ENCODE peak calls at places on chromosome 1, in six cellular contexts. G, Q, K, L, D and T are unnamed samples.

GRCh38 chr1:17615157-17615556 is 75.7 kb downstream of the ARHGEF10L start:
- DNase-seq in L (no peak), K (no peak), Q (no peak), G (no peak), D (no peak), T (no peak)

GRCh38 chr1:232596666-232597303 is 33.1 kb downstream of the SIPA1L2 start:
- DNase-seq in G (no peak), L (no peak), D (no peak), Q (no peak), K (no peak), T (no peak)

GRCh38 chr1:248863011-248863881 is 4.4 kb upstream of the ZNF692 start:
- DNase-seq in K (peak; percentile 90), L (peak; percentile 90), Q (peak; percentile 70), G (peak; percentile 88), D (peak; percentile 84), T (no peak)

GRCh38 chr1:226761322-226761721 is 22.2 kb upstream of the ITPKB start:
- DNase-seq in G (no peak), L (no peak), K (no peak), Q (peak; percentile 76), D (no peak), T (no peak)

GRCh38 chr1:166307261-166308188 is 140.7 kb upstream of the FAM78B start:
- DNase-seq in K (no peak), Q (no peak), L (peak; percentile 50), D (no peak), G (no peak), T (no peak)

GRCh38 chr1:169604781-169605560 is 18.7 kb upstream of the F5 start:
- DNase-seq in K (no peak), L (no peak), D (no peak), G (no peak), Q (no peak), T (no peak)

GRCh38 chr1:42756956-42757891 is 9.6 kb downstream of the P3H1 start:
- DNase-seq in Q (peak; percentile 72), D (peak; percentile 70), K (peak; percentile 75), G (no peak), L (no peak), T (peak; percentile 39)

GRCh38 chr1:33043267-33044090 is 6.8 kb upstream of the AK2 start:
- DNase-seq in K (no peak), G (no peak), L (no peak), D (no peak), Q (no peak), T (no peak)

GRCh38 chr1:227915564-227916553 is 31.9 kb downstream of the WNT9A start:
- DNase-seq in K (no peak), D (no peak), Q (peak; percentile 91), G (no peak), L (no peak), T (no peak)

GRCh38 chr1:228096416-228097332 is 6.5 kb downstream of the C1orf35 start:
- DNase-seq in L (no peak), Q (no peak), K (peak; percentile 37), G (no peak), D (no peak), T (no peak)

GRCh38 chr1:201184734-201185453 is 5.7 kb upstream of the IGFN1 start:
- DNase-seq in Q (peak; percentile 82), K (peak; percentile 79), G (no peak), L (no peak), D (peak; percentile 83), T (peak; percentile 60)

GRCh38 chr1:231091853-231092301 is 51.8 kb upstream of the FAM89A start:
- DNase-seq in G (no peak), Q (peak; percentile 25), K (peak; percentile 90), L (peak; percentile 22), D (peak; percentile 54), T (no peak)

GRCh38 chr1:220013497-220013896 is 32.8 kb downstream of the EPRS1 start:
- DNase-seq in D (peak; percentile 40), Q (peak; percentile 10), K (no peak), L (no peak), G (no peak), T (no peak)

GRCh38 chr1:38213720-38214367 is 167.3 kb upstream of the POU3F1 start:
- DNase-seq in Q (no peak), L (no peak), G (no peak), D (no peak), K (no peak), T (no peak)

GRCh38 chr1:117396074-117396473 is 28.8 kb downstream of the MAN1A2 start:
- DNase-seq in L (no peak), D (no peak), K (no peak), Q (peak; percentile 7), G (no peak), T (no peak)

DNA sequence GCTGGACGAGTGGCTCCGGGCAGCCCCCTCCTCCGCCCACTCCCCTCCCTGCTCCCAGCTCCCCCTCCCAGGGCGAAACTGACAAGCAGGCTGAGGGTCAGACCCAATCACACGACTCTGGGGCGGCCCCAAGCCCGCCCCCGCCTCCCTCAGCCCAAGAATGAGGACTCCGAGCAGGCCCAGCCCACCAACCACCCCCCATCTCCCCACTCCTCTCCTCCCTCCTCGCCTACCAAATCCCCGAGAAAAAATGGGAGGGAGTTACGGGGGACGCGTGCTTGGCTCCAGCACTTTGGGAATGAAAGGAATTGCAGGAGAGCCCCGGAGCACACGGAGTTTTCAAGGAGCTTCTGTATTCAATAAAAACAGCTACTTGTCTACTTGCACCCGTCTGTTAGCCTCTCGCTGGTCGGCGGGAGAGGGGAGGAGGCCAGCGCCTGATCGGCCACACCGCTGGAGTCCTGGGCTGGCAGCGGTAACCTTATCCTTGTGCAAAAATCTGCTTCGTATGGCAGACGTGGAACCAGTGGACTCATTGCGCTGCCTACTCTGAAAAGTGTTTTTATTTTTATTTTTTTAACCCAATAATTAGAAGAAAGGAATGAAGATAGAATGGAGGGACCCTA is 316 bp upstream of the COL11A1 start:
- DNase-seq in D (peak; percentile 31), L (no peak), G (no peak), K (peak; percentile 93), Q (no peak), T (no peak)
- H3K4me3 ChIP-seq in D (peak overlapping the region; percentile 62), L (peak overlapping the region; percentile 2), G (peak overlapping the region; percentile 37), K (peak overlapping the region; percentile 80), Q (no peak overlapping the region), T (peak overlapping the region; percentile 55)

GRCh38 chr1:905071-905749 is 18.5 kb upstream of the SAMD11 start:
- DNase-seq in L (peak; percentile 72), G (peak; percentile 16), Q (no peak), D (peak; percentile 53), K (peak; percentile 78), T (no peak)

GRCh38 chr1:907611-908451 is 15.9 kb upstream of the SAMD11 start:
- DNase-seq in L (no peak), K (peak; percentile 32), Q (no peak), G (no peak), D (no peak), T (no peak)

GRCh38 chr1:906532-907420 is 16.9 kb upstream of the SAMD11 start:
- DNase-seq in K (peak; percentile 65), L (no peak), D (peak; percentile 35), G (peak; percentile 11), Q (peak; percentile 69), T (no peak)

GRCh38 chr1:904271-904950 is 19.3 kb upstream of the SAMD11 start:
- DNase-seq in L (peak; percentile 85), G (peak; percentile 75), K (peak; percentile 95), D (peak; percentile 92), Q (peak; percentile 81), T (no peak)

GRCh38 chr1:905811-906531 is 17.8 kb upstream of the SAMD11 start:
- DNase-seq in G (peak; percentile 34), Q (no peak), K (peak; percentile 47), L (peak; percentile 23), D (no peak), T (no peak)
- H3K4me3 ChIP-seq in G (no peak overlapping the region), Q (no peak overlapping the region), K (no peak overlapping the region), L (no peak overlapping the region), D (no peak overlapping the region), T (no peak overlapping the region)

DNA sequence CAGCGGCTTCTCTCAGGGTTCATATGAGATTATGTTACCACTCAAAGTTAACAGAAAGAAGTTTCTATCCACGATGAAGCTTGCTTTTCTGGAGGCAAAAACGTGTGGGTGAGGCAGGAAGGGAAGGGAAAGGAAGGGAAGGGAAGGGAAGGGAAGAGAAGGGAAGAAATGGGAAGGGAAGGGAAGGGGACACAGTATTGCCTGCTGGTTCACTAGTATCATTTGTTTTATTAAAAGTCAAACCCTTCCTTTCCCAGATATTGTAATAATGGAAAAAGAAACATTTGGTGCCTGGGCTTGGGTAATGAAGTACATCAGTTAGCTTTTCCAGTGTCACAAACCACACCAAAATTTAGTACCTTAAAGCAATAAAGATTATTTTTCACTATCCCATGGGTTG is 18.0 kb upstream of the MROH9 start:
- DNase-seq in L (no peak), K (no peak), D (no peak), Q (no peak), G (no peak), T (no peak)
- H3K4me3 ChIP-seq in L (no peak overlapping the region), K (no peak overlapping the region), D (no peak overlapping the region), Q (no peak overlapping the region), G (no peak overlapping the region), T (no peak overlapping the region)

DNA sequence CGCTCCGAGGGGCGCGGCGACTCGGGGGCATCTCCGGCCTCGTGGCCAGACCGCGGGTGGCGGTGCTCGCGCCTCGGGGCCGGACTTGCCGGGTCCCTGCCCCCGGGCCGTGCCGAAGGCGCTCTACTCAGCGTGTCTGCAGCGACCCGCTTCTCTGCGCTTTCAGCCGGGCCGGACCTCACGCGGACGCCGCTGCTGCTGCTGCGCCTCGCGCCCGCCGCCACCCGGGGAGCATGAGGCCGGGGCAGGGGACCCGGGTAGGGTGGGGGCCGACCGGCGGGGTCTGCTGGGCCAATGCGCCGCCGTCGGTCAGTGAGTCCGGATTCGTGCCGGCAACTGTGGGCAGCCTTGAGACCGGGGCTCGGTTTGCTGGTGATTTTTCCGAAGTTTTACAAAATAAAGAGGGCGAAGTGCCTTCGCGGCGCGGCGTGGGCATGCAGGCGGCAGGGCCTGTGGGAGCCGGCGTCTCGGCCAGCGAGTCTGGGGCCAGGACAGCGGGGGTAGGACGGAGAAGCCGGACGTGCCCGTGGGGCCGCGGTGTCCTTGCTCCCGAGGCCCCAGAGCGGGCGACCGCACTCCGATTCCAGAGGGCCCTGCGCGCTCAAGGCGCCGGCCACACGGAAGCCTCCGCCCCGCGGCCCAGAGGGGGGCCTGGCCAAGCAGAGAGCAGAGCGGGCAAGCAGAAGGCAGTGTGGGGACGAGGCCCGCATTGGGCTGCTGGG is 749 bp downstream of the FAM163A start:
- DNase-seq in D (peak; percentile 49), K (peak; percentile 80), Q (no peak), L (peak; percentile 19), G (no peak), T (no peak)
- H3K4me3 ChIP-seq in D (peak overlapping the region; percentile 29), K (peak overlapping the region; percentile 69), Q (no peak overlapping the region), L (peak overlapping the region; percentile 36), G (peak overlapping the region; percentile 16), T (no peak overlapping the region)